ENCODE peak calls at places on chromosome 1, in nine cellular contexts. K is SW 1271; Z is iPS DF 19.7; D is NCI-H187; E is G401; P is mesothelial cell of epicardium; I is activated CD4-positive, alpha-beta T cell treated with anti-CD3 and anti-CD28 coated beads, Interleukin-2, amount 50 U/mL, for 48 hours; U is Ammon's horn; Q is stimulated activated CD8-positive, alpha-beta memory T cell treated with anti-CD3 and anti-CD28 coated beads, Interleukin-4, amount 100 ng/mL, for 1 hour. M is an unnamed sample.

GRCh38 chr1:39346876-39347275 is 142.4 kb downstream of the MACF1 start:
- DNase-seq in U (no peak), E (no peak), D (no peak), Q (no peak), P (no peak), I (no peak), K (no peak), Z (peak), M (no peak)

GRCh38 chr1:35706846-35707245 is 11.8 kb downstream of the C1orf216 start:
- DNase-seq in Q (no peak), U (no peak), E (no peak), P (no peak), Z (no peak), K (no peak), I (no peak), D (no peak), M (no peak)

GRCh38 chr1:200330770-200331428 is 78.9 kb downstream of the ZNF281 start:
- DNase-seq in K (no peak), P (no peak), E (no peak), I (no peak), U (no peak), Z (no peak), D (no peak), Q (no peak), M (no peak)

GRCh38 chr1:172588296-172589291 is 55.6 kb downstream of the SUCO start:
- DNase-seq in Q (no peak), D (no peak), I (peak), K (peak), Z (no peak), U (no peak), E (no peak), P (no peak), M (no peak)

GRCh38 chr1:96384611-96385010 is 337.0 kb upstream of the PTBP2 start:
- DNase-seq in I (no peak), U (no peak), Q (no peak), K (no peak), E (no peak), Z (no peak), P (no peak), D (no peak), M (no peak)

GRCh38 chr1:6922096-6922931 is 137.1 kb downstream of the CAMTA1 start:
- DNase-seq in P (no peak), K (no peak), E (peak), I (no peak), Z (no peak), D (peak), Q (no peak), U (peak), M (no peak)

GRCh38 chr1:30823969-30824735 is 66.6 kb upstream of the LAPTM5 start:
- DNase-seq in Q (no peak), K (peak), D (peak), Z (peak), I (peak), E (peak), P (peak), U (peak), M (peak)

GRCh38 chr1:52263153-52263910 is 102.7 kb downstream of the CC2D1B start:
- DNase-seq in Z (no peak), P (no peak), D (no peak), K (no peak), Q (no peak), U (no peak), E (no peak), I (no peak), M (no peak)

GRCh38 chr1:156947818-156948525 is 27.5 kb downstream of the LRRC71 start:
- DNase-seq in Q (no peak), D (no peak), E (no peak), I (no peak), K (no peak), U (no peak), Z (no peak), P (no peak), M (no peak)

GRCh38 chr1:27589841-27590426 is 14.0 kb downstream of the AHDC1 start:
- DNase-seq in P (no peak), K (peak), I (no peak), U (no peak), E (no peak), Q (no peak), D (no peak), Z (no peak), M (no peak)

GRCh38 chr1:228009116-228009827 is 2.5 kb downstream of the WNT3A start:
- DNase-seq in D (no peak), I (no peak), K (no peak), P (no peak), E (no peak), Z (no peak), Q (no peak), U (no peak), M (peak)

GRCh38 chr1:43441166-43441893 is 12.4 kb downstream of the HYI start:
- DNase-seq in K (no peak), U (no peak), Q (no peak), E (no peak), I (no peak), P (no peak), Z (no peak), D (no peak), M (no peak)

GRCh38 chr1:111733183-111733995 is 5.8 kb downstream of the INKA2 start:
- DNase-seq in K (no peak), U (peak), Q (no peak), E (no peak), Z (no peak), D (no peak), I (no peak), P (no peak), M (peak)

GRCh38 chr1:206705187-206705586 is 20.5 kb downstream of the MAPKAPK2 start:
- DNase-seq in Q (no peak), I (no peak), P (no peak), K (no peak), Z (no peak), D (peak), E (peak), U (peak), M (no peak)

M was measured in activated CD8-positive, alpha-beta memory T cell treated with anti-CD3 and anti-CD28 coated beads for 24 hours.